ENCODE peak calls at places on chromosome 19, in eight cellular contexts. V, Z, P, L, T, A, R and X are unnamed samples.

GRCh38 chr19:16016226-16017137 is 59.8 kb upstream of the TPM4 start:
- DNase-seq in L (no peak), V (no peak), P (no peak), R (no peak), Z (no peak), A (no peak), T (peak; percentile 87), X (no peak)

GRCh38 chr19:6211632-6212402 is 68.0 kb downstream of the MLLT1 start:
- DNase-seq in T (no peak), V (no peak), P (no peak), L (no peak), Z (no peak), A (no peak), R (no peak), X (no peak)

GRCh38 chr19:56309511-56310185 is 5.0 kb downstream of the ZSCAN5A start:
- DNase-seq in T (peak; percentile 92), R (peak; percentile 58), Z (peak; percentile 48), L (peak; percentile 35), A (peak; percentile 50), V (no peak), P (peak; percentile 22), X (peak; percentile 52)

GRCh38 chr19:7819337-7819736 is 10.7 kb upstream of the EVI5L start:
- DNase-seq in T (no peak), Z (no peak), A (no peak), V (no peak), R (no peak), P (no peak), L (no peak), X (no peak)

GRCh38 chr19:50580970-50581636 is 12.9 kb upstream of the LRRC4B start:
- DNase-seq in A (no peak), Z (no peak), T (no peak), R (no peak), P (no peak), V (no peak), L (no peak), X (no peak)

GRCh38 chr19:18659281-18660050 is 22.6 kb downstream of the KLHL26 start:
- DNase-seq in Z (no peak), A (no peak), V (no peak), T (no peak), P (no peak), R (peak; percentile 45), L (no peak), X (no peak)

GRCh38 chr19:28426902-28427232 is 786.1 kb downstream of the UQCRFS1 start:
- DNase-seq in P (no peak), T (no peak), R (peak; percentile 42), A (no peak), V (no peak), L (no peak), Z (no peak), X (no peak)

GRCh38 chr19:703651-704446 is 4.9 kb upstream of the PALM start:
- DNase-seq in T (peak; percentile 94), Z (peak; percentile 75), P (peak; percentile 54), R (peak; percentile 68), A (peak; percentile 57), L (peak; percentile 73), V (no peak), X (no peak)

GRCh38 chr19:45600340-45600885 is 1.6 kb downstream of the GPR4 start:
- DNase-seq in Z (no peak), A (no peak), P (no peak), V (no peak), R (no peak), L (no peak), T (no peak), X (no peak)

GRCh38 chr19:52941941-52942370 is 18.7 kb upstream of the ZNF888 start:
- DNase-seq in T (no peak), P (peak; percentile 23), L (peak; percentile 19), R (peak; percentile 23), A (peak; percentile 4), V (no peak), Z (peak; percentile 60), X (no peak)